ENCODE peak calls at places on chromosomes 13 and 19, in four cellular contexts. K is hippocampal formation, O is fibroblast of mammary gland, B is T-helper 17 cell. Q is an unnamed sample.

GRCh38 chr19:13103961-13104847 is 1.5 kb upstream of the LYL1 start:
- DNase-seq in K (no peak), O (no peak), B (peak; percentile 48), Q (no peak)

GRCh38 chr19:6767357-6768235 is at the start of gene SH2D3A:
- DNase-seq in K (no peak), O (no peak), B (peak; percentile 93), Q (peak; percentile 27)

GRCh38 chr19:38072776-38073411 is 151.1 kb downstream of the DPF1 start:
- DNase-seq in K (no peak), O (no peak), B (no peak), Q (no peak)

GRCh38 chr19:29561601-29562000 is 35.8 kb downstream of the VSTM2B start:
- DNase-seq in K (no peak), O (no peak), B (no peak), Q (no peak)

GRCh38 chr19:11380653-11381534 is 3.2 kb downstream of the EPOR start:
- DNase-seq in K (peak; percentile 95), O (peak; percentile 93), B (peak; percentile 96), Q (peak; percentile 99)

GRCh38 chr13:51928231-51928630 is 66.5 kb downstream of the CCDC70 start:
- DNase-seq in K (no peak), O (no peak), B (no peak), Q (no peak)

GRCh38 chr19:39129116-39129515 is 3.5 kb downstream of the PAK4 start:
- DNase-seq in K (no peak), O (no peak), B (no peak), Q (no peak)

GRCh38 chr19:6062961-6063575 is 47.2 kb downstream of the RFX2 start:
- DNase-seq in K (no peak), O (no peak), B (no peak), Q (no peak)

GRCh38 chr19:29378126-29378525 is 147.7 kb upstream of the VSTM2B start:
- DNase-seq in K (no peak), O (no peak), B (no peak), Q (no peak)

GRCh38 chr13:51234676-51235075 is 12.5 kb downstream of the FAM124A start:
- DNase-seq in K (no peak), O (no peak), B (no peak), Q (no peak)

GRCh38 chr19:11092181-11092538 is 2.9 kb downstream of the LDLR start:
- DNase-seq in K (peak; percentile 22), O (peak; percentile 67), B (peak; percentile 51), Q (peak; percentile 83)

GRCh38 chr13:76865109-76865508 is 21.1 kb downstream of the KCTD12 start:
- DNase-seq in K (no peak), O (no peak), B (no peak), Q (no peak)

GRCh38 chr19:46791944-46792343 is 3.5 kb upstream of the SLC1A5 start:
- DNase-seq in K (no peak), O (no peak), B (no peak), Q (peak; percentile 75)

GRCh38 chr13:39612023-39612637 is 9.1 kb upstream of the LHFPL6 start:
- DNase-seq in K (peak; percentile 79), O (peak; percentile 78), B (peak; percentile 16), Q (peak; percentile 80)

GRCh38 chr13:79722885-79723445 is 242.0 kb downstream of the NDFIP2 start:
- DNase-seq in K (peak; percentile 10), O (no peak), B (no peak), Q (no peak)

GRCh38 chr19:4066682-4067395 is at the start of gene ZBTB7A:
- DNase-seq in K (peak; percentile 37), O (peak; percentile 66), B (peak; percentile 77), Q (peak; percentile 82)

GRCh38 chr19:1154731-1155351 is 19.2 kb downstream of the SBNO2 start:
- DNase-seq in K (no peak), O (peak; percentile 87), B (no peak), Q (peak; percentile 79)

GRCh38 chr19:51799311-51799997 is 4.5 kb downstream of the FPR3 start:
- DNase-seq in K (peak; percentile 41), O (peak; percentile 97), B (no peak), Q (peak; percentile 95)

GRCh38 chr13:53250272-53250875 is 221.8 kb downstream of the OLFM4 start:
- DNase-seq in K (peak; percentile 92), O (peak; percentile 76), B (no peak), Q (peak; percentile 78)

GRCh38 chr19:6271721-6272410 is 7.9 kb downstream of the MLLT1 start:
- DNase-seq in K (peak; percentile 52), O (peak; percentile 67), B (no peak), Q (peak; percentile 54)

GRCh38 chr19:1907563-1908363 is 2.6 kb downstream of the ADAT3 start:
- DNase-seq in K (no peak), O (no peak), B (no peak), Q (peak; percentile 52)